ENCODE peak calls at places on chromosomes 16 and 17, in four cellular contexts. B, I, O and Y are unnamed samples.

GRCh38 chr17:80082403-80083135 is 18.8 kb upstream of the GAA start:
- DNase-seq in O (peak; percentile 37), I (peak; percentile 81), B (peak; percentile 96), Y (peak; percentile 89)

GRCh38 chr17:40473573-40474365 is 27.7 kb downstream of the TNS4 start:
- DNase-seq in I (no peak), O (no peak), B (no peak), Y (no peak)

GRCh38 chr16:26985100-26986065 is 81.3 kb upstream of the C16orf82 start:
- DNase-seq in B (peak; percentile 27), I (no peak), O (no peak), Y (no peak)

GRCh38 chr17:74923538-74924249 is 379 bp upstream of the OTOP2 start:
- DNase-seq in B (peak; percentile 95), I (peak; percentile 57), O (peak; percentile 75), Y (peak; percentile 93)

GRCh38 chr16:66275795-66276428 is 90.6 kb upstream of the CDH5 start:
- DNase-seq in B (peak; percentile 80), O (no peak), I (peak; percentile 73), Y (peak; percentile 75)

GRCh38 chr16:1773703-1774455 is 945 bp upstream of the MRPS34 start:
- DNase-seq in B (no peak), I (peak; percentile 47), O (no peak), Y (no peak)

GRCh38 chr16:4461250-4462085 is 13.0 kb downstream of the NMRAL1 start:
- DNase-seq in O (no peak), B (peak; percentile 83), I (peak; percentile 9), Y (peak; percentile 79)

GRCh38 chr16:70380205-70380918 is 33.7 kb downstream of the DDX19A start:
- DNase-seq in O (peak; percentile 30), I (peak; percentile 97), B (peak; percentile 63), Y (peak; percentile 46)

GRCh38 chr16:85569615-85570212 is 43.4 kb upstream of the GSE1 start:
- DNase-seq in O (no peak), B (peak; percentile 92), I (peak; percentile 77), Y (peak; percentile 76)

GRCh38 chr16:81730090-81731051 is 48.7 kb upstream of the PLCG2 start:
- DNase-seq in O (peak; percentile 55), B (peak; percentile 99), I (peak; percentile 80), Y (peak; percentile 99)